ENCODE peak calls at places on chromosomes 6 and 20, in four cellular contexts. V, Z, Q and C are unnamed samples.

GRCh38 chr6:20943036-20943627 is 408.9 kb downstream of the CDKAL1 start:
- DNase-seq in Z (no peak), V (no peak), Q (no peak), C (no peak)

GRCh38 chr6:159168536-159169192 is 536 bp upstream of the FNDC1 start:
- DNase-seq in V (peak), Z (no peak), Q (no peak), C (no peak)

GRCh38 chr6:21598662-21599061 is 5.1 kb downstream of the SOX4 start:
- DNase-seq in Z (no peak), Q (no peak), V (no peak), C (no peak)

GRCh38 chr6:106159531-106159940 is 73.4 kb downstream of the PRDM1 start:
- DNase-seq in Q (no peak), V (no peak), Z (no peak), C (no peak)

GRCh38 chr6:28948782-28949486 is 25.1 kb upstream of the TRIM27 start:
- DNase-seq in V (no peak), Q (no peak), Z (no peak), C (no peak)

GRCh38 chr6:131565041-131565440 is 8.0 kb upstream of the ARG1 start:
- DNase-seq in V (no peak), Q (no peak), Z (no peak), C (no peak)

GRCh38 chr20:11091496-11091895 is 417.7 kb upstream of the JAG1 start:
- DNase-seq in Z (no peak), Q (no peak), V (no peak), C (no peak)

GRCh38 chr20:47586648-47587306 is 85.1 kb downstream of the NCOA3 start:
- DNase-seq in Z (no peak), Q (no peak), V (no peak), C (no peak)

GRCh38 chr6:22632561-22632960 is 63.2 kb downstream of the HDGFL1 start:
- DNase-seq in V (no peak), Z (no peak), Q (no peak), C (no peak)

GRCh38 chr6:156933201-156934053 is 156.2 kb downstream of the ARID1B start:
- DNase-seq in Z (no peak), Q (no peak), V (peak), C (no peak)

GRCh38 chr6:156912431-156912830 is 135.3 kb downstream of the ARID1B start:
- DNase-seq in Z (no peak), Q (no peak), V (no peak), C (no peak)

GRCh38 chr6:99614430-99615161 is 8.0 kb downstream of the PRDM13 start:
- DNase-seq in Z (no peak), Q (no peak), V (peak), C (no peak)

GRCh38 chr6:35402136-35402855 is 49.8 kb upstream of the FANCE start:
- DNase-seq in Q (no peak), Z (no peak), V (no peak), C (no peak)

GRCh38 chr20:33689973-33690372 is 3.8 kb upstream of the E2F1 start:
- DNase-seq in V (no peak), Q (peak), Z (no peak), C (no peak)

GRCh38 chr20:45407067-45407745 is 883 bp upstream of the DBNDD2 start:
- DNase-seq in Z (no peak), V (peak), Q (no peak), C (peak)